ENCODE peak calls at places on chromosome 6, in four cellular contexts. I, A, V and K are unnamed samples.
A peak's percentile ranks its signal among the peaks of the same experiment; 100 is the strongest.

GRCh38 chr6:17987576-17988421 is at the start of gene KIF13A:
- DNase-seq in I (peak; percentile 74), A (peak; percentile 87), V (no peak), K (peak; percentile 75)

GRCh38 chr6:79947191-79948173 is at the start of gene ELOVL4:
- DNase-seq in I (peak; percentile 67), A (peak; percentile 82), V (peak; percentile 36), K (peak; percentile 81)

GRCh38 chr6:146433881-146434741 is 109.5 kb upstream of the RAB32 start:
- DNase-seq in I (peak; percentile 34), A (no peak), V (no peak), K (peak; percentile 41)

GRCh38 chr6:142542704-142543233 is 241.0 kb downstream of the ADGRG6 start:
- DNase-seq in I (no peak), A (peak; percentile 72), V (no peak), K (no peak)

GRCh38 chr6:30394139-30394538 is 49.2 kb downstream of the RPP21 start:
- DNase-seq in I (no peak), A (no peak), V (no peak), K (no peak)

GRCh38 chr6:46407785-46408530 is 83.3 kb downstream of the RCAN2 start:
- DNase-seq in I (no peak), A (no peak), V (no peak), K (no peak)

GRCh38 chr6:34514593-34515472 is 41.3 kb downstream of the SPDEF start:
- DNase-seq in I (peak; percentile 54), A (no peak), V (no peak), K (peak; percentile 83)

GRCh38 chr6:94045473-94045872 is 626.1 kb upstream of the EPHA7 start:
- DNase-seq in I (no peak), A (no peak), V (no peak), K (no peak)

GRCh38 chr6:41692735-41693134 is 42.7 kb downstream of the TFEB start:
- DNase-seq in I (no peak), A (no peak), V (no peak), K (no peak)

GRCh38 chr6:8530775-8531435 is 95.6 kb upstream of the SLC35B3 start:
- DNase-seq in I (no peak), A (no peak), V (no peak), K (peak; percentile 5)

GRCh38 chr6:14288910-14289309 is 171.3 kb downstream of the CD83 start:
- DNase-seq in I (no peak), A (no peak), V (no peak), K (no peak)

GRCh38 chr6:109455161-109455501 is 441 bp downstream of the MICAL1 start:
- DNase-seq in I (peak; percentile 33), A (no peak), V (no peak), K (peak; percentile 56)

GRCh38 chr6:56370591-56371198 is 123.3 kb upstream of the COL21A1 start:
- DNase-seq in I (no peak), A (no peak), V (no peak), K (no peak)

GRCh38 chr6:84417261-84417660 is 189.8 kb upstream of the CEP162 start:
- DNase-seq in I (no peak), A (no peak), V (no peak), K (no peak)

GRCh38 chr6:154197176-154197850 is 158.3 kb downstream of the OPRM1 start:
- DNase-seq in I (no peak), A (no peak), V (no peak), K (no peak)

GRCh38 chr6:141988327-141988726 is 144.4 kb upstream of the GJE1 start:
- DNase-seq in I (no peak), A (no peak), V (no peak), K (no peak)

GRCh38 chr6:30156262-30156599 is 4.8 kb downstream of the TRIM10 start:
- DNase-seq in I (no peak), A (no peak), V (no peak), K (no peak)

GRCh38 chr6:26033942-26034354 is 53.3 kb upstream of the HFE start:
- DNase-seq in I (no peak), A (no peak), V (no peak), K (no peak)

GRCh38 chr6:35402136-35402855 is 49.8 kb upstream of the FANCE start:
- DNase-seq in I (no peak), A (no peak), V (no peak), K (no peak)

GRCh38 chr6:169988769-169989550 is 237.5 kb downstream of the ERMARD start:
- DNase-seq in I (no peak), A (peak; percentile 56), V (no peak), K (no peak)

GRCh38 chr6:48736486-48737206 is 625.6 kb upstream of the PTCHD4 start:
- DNase-seq in I (no peak), A (no peak), V (no peak), K (no peak)

GRCh38 chr6:78487401-78487800 is 379.9 kb upstream of the IRAK1BP1 start:
- DNase-seq in I (no peak), A (no peak), V (no peak), K (no peak)

GRCh38 chr6:54427396-54427910 is 119.2 kb downstream of the TINAG start:
- DNase-seq in I (no peak), A (no peak), V (no peak), K (no peak)

GRCh38 chr6:83615025-83615999 is 93.6 kb downstream of the SNAP91 start:
- DNase-seq in I (peak; percentile 8), A (no peak), V (no peak), K (no peak)

GRCh38 chr6:76707630-76708029 is 635.2 kb upstream of the IMPG1 start:
- DNase-seq in I (no peak), A (no peak), V (no peak), K (no peak)

GRCh38 chr6:134936927-134937326 is 13.0 kb downstream of the ALDH8A1 start:
- DNase-seq in I (no peak), A (no peak), V (no peak), K (no peak)

GRCh38 chr6:3862038-3862437 is 12.9 kb downstream of the FAM50B start:
- DNase-seq in I (no peak), A (no peak), V (no peak), K (no peak)

DNA sequence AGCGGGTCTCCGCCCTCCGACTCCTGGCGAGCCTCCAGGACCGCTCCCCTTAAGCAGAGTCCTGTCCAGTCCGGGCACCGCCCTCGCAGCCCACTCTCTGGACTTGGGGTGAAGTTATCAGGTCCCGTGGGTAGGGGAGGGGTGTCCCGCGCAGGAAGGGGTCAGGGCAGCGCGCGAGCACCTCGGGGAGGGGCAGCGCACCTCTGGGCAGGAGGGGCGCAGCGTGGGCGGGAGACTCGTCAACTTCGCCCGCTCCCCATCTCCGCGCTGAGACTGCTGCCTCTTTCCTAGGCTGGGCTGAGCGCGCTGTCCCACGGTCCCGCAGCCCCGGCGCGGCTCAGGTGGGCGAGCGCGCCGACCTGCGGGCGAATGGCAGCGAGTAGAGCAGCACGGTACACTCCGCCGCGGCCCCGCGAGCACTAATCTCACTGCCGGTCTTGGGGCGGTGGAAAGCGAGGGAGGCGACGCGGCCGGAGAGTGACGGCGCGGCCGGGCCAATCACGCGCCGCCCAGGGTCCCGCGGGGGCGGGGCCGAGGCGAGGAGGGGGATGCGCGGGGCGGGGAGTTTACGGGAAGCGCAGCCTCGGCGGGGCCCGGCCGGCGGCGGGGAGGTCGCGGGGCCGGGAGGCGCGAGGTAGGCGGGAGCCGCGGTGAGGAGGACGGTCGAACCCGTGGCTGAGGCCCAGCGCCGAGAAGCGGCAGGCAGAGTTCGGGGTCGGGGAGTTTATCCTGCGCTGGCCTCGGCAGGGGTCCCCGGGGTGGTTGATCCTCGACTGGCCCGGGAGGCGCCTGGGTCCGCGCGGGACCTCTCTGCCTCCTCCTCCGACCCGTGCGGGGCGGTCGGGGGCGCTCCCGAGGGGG is at the start of gene MAN1A1:
- DNase-seq in I (peak; percentile 94), A (peak; percentile 96), V (peak; percentile 87), K (peak; percentile 94)
- TF ChIP-seq CTCF in I (no peak), A (no peak), V (no peak), K (no peak)

DNA sequence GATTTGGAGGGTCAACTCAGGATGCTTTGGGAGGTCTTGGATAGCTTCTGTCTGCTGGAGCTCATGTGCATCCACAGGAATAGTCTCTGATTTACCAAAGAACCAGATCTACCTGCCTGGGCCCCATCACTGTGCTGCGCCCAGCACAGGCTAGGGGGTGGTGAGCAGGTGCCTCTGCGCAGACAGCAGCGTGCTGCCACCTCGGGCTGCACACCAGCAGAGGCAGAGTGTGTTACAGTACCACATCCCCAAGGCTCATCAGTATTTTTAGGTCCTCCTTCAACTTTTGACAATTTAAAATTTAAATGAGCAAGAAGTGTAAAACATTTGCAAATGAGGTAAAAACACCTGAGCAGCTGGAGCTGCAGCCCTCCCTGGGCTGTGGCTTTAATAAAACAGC is 324.8 kb downstream of the ZFAND3 start:
- DNase-seq in I (no peak), A (no peak), V (no peak), K (no peak)
- TF ChIP-seq CTCF in I (no peak), A (no peak), V (no peak), K (no peak)

DNA sequence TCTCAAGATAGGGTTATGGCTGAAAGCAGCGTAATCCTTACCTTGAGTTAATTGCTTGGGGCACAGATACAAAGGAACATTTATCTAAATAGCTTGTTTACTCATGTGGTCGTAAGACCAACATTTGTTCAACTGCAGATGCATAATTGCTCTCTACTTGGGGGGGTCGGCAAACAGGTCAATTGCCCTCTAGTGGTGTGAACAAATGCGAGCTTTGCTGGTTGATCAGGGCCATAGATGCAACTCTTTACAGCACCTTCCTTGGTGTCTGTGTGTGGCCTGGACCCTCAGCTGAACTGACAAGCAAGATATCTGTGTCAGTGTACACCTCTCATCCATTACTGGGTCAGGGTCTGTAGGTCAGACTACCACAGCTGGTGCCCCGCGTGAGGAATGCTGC is 24.1 kb downstream of the HLA-DPA1 start:
- DNase-seq in I (no peak), A (no peak), V (no peak), K (no peak)
- TF ChIP-seq CTCF in I (no peak), A (no peak), V (no peak), K (no peak)

GRCh38 chr6:36986704-36987047 is 680 bp upstream of the MTCH1 start:
- DNase-seq in I (no peak), A (no peak), V (no peak), K (no peak)
- TF ChIP-seq CTCF in I (no peak), A (no peak), V (no peak), K (no peak)

DNA sequence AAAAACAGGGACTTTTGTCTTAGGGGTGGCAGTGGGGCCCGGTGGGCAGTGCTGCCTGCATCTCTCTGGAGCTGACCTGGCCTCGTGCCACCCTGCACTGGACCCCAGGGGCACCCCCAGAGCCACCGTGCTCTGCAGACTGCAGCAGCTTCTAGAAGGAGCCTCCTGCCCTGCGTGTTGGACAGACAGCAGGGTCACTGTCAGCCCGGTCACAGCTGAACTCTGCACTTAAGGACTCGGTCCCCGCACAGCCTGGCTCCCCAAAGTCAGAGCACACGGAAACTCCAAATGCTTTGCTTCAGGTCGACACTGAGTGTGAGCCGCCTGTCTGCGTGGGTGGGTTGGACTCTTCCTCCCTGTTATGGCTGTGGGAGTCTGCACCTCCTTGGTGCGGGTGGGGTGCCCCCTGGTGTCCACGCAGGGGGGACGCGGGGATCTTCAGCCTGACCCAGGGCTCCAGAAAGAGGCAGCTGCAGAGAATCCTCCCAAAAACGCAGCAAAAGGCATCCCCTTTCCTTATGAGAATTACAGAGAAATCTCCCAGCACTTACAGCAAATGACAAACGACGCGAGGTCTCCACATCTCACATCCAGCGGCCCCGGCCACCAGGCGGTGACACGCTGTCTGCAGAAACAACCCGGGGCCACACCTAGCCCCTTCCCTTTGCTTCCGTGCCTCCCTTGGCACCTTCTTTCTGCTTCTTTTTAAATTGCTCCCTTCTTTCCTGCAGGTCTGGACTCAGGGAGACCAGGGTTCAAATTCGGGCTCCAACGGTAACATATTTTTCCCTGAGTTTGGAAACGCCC is 36.3 kb upstream of the DACT2 start:
- DNase-seq in I (peak; percentile 79), A (no peak), V (no peak), K (peak; percentile 77)
- TF ChIP-seq CTCF in I (peak; percentile 72), A (peak; percentile 45), V (no peak), K (peak; percentile 86)